ENCODE peak calls at places on chromosome 14, in four cellular contexts. One of them, this sample, is unnamed.

GRCh38 chr14:60327447-60328331 is 78.7 kb downstream of the PPM1A start:
- DNase-seq in T-cell: peak; percentile 24
- DNase-seq in activated gamma-delta T cell treated with Interleukin-2 at 50 U/mL for 16 hours: peak; percentile 19
- DNase-seq in omental fat pad: no peak
- DNase-seq in this sample: peak; percentile 40

GRCh38 chr14:87566986-87567385 is 426.0 kb downstream of the GALC start:
- DNase-seq in omental fat pad: no peak
- DNase-seq in T-cell: no peak
- DNase-seq in activated gamma-delta T cell treated with Interleukin-2 at 50 U/mL for 16 hours: no peak
- DNase-seq in this sample: no peak

GRCh38 chr14:96072746-96073145 is 33.6 kb downstream of the C14orf132 start:
- DNase-seq in T-cell: no peak
- DNase-seq in activated gamma-delta T cell treated with Interleukin-2 at 50 U/mL for 16 hours: no peak
- DNase-seq in omental fat pad: no peak
- DNase-seq in this sample: no peak

GRCh38 chr14:103372552-103373304 is 12.5 kb upstream of the MARK3 start:
- DNase-seq in activated gamma-delta T cell treated with Interleukin-2 at 50 U/mL for 16 hours: no peak
- DNase-seq in T-cell: no peak
- DNase-seq in omental fat pad: no peak
- DNase-seq in this sample: peak; percentile 92

GRCh38 chr14:32006267-32007110 is 70.6 kb upstream of the ARHGAP5 start:
- DNase-seq in T-cell: no peak
- DNase-seq in omental fat pad: no peak
- DNase-seq in activated gamma-delta T cell treated with Interleukin-2 at 50 U/mL for 16 hours: no peak
- DNase-seq in this sample: no peak

GRCh38 chr14:33404054-33404453 is 465.4 kb downstream of the NPAS3 start:
- DNase-seq in T-cell: no peak
- DNase-seq in activated gamma-delta T cell treated with Interleukin-2 at 50 U/mL for 16 hours: no peak
- DNase-seq in omental fat pad: no peak
- DNase-seq in this sample: peak; percentile 69

GRCh38 chr14:31835049-31835448 is 242.1 kb upstream of the ARHGAP5 start:
- DNase-seq in activated gamma-delta T cell treated with Interleukin-2 at 50 U/mL for 16 hours: no peak
- DNase-seq in omental fat pad: no peak
- DNase-seq in T-cell: no peak
- DNase-seq in this sample: no peak

GRCh38 chr14:96821501-96821900 is 24.3 kb downstream of the VRK1 start:
- DNase-seq in activated gamma-delta T cell treated with Interleukin-2 at 50 U/mL for 16 hours: no peak
- DNase-seq in omental fat pad: no peak
- DNase-seq in T-cell: no peak
- DNase-seq in this sample: no peak